ENCODE peak calls at places on chromosomes 6 and 20, in four cellular contexts. X is C1 segment of cervical spinal cord, W is caudate nucleus, Y is Daoy. G is an unnamed sample.
A peak's percentile ranks its signal among the peaks of the same experiment; 100 is the strongest.

GRCh38 chr20:18288748-18289705 is 700 bp downstream of the ZNF133 start:
- DNase-seq in X (peak; percentile 26), W (no peak), Y (peak; percentile 21), G (peak; percentile 18)

GRCh38 chr6:37103169-37104039 is 66.5 kb upstream of the PIM1 start:
- DNase-seq in X (peak; percentile 39), W (peak; percentile 16), Y (peak; percentile 61), G (peak; percentile 21)

GRCh38 chr6:53598584-53598983 is 53.7 kb upstream of the GCLC start:
- DNase-seq in X (no peak), W (no peak), Y (no peak), G (no peak)

GRCh38 chr6:41940759-41941279 is 789 bp downstream of the CCND3 start:
- DNase-seq in X (peak; percentile 64), W (peak; percentile 53), Y (peak; percentile 66), G (peak; percentile 29)

GRCh38 chr20:23235173-23236027 is 115.2 kb upstream of the NXT1 start:
- DNase-seq in X (no peak), W (no peak), Y (peak; percentile 58), G (peak; percentile 31)

GRCh38 chr6:116280960-116281316 is 1.2 kb upstream of the TSPYL1 start:
- DNase-seq in X (no peak), W (no peak), Y (no peak), G (no peak)

GRCh38 chr20:63331741-63332400 is 29.3 kb downstream of the CHRNA4 start:
- DNase-seq in X (no peak), W (no peak), Y (no peak), G (no peak)

GRCh38 chr6:133202610-133203343 is 38.4 kb upstream of the EYA4 start:
- DNase-seq in X (no peak), W (no peak), Y (peak; percentile 62), G (peak; percentile 81)

GRCh38 chr20:10637563-10637962 is 36.2 kb downstream of the JAG1 start:
- DNase-seq in X (no peak), W (no peak), Y (no peak), G (no peak)

GRCh38 chr6:125236536-125237327 is 65.0 kb downstream of the HDDC2 start:
- DNase-seq in X (no peak), W (no peak), Y (no peak), G (peak; percentile 59)

GRCh38 chr6:149425224-149425623 is 25.2 kb downstream of the SUMO4 start:
- DNase-seq in X (no peak), W (no peak), Y (no peak), G (no peak)

GRCh38 chr20:33584976-33585375 is 77.2 kb upstream of the C20orf144 start:
- DNase-seq in X (no peak), W (no peak), Y (peak; percentile 2), G (no peak)

GRCh38 chr6:20169786-20170185 is 42.5 kb downstream of the MBOAT1 start:
- DNase-seq in X (no peak), W (no peak), Y (no peak), G (no peak)

GRCh38 chr20:57468523-57469417 is 56.2 kb downstream of the CTCFL start:
- DNase-seq in X (no peak), W (no peak), Y (no peak), G (no peak)

GRCh38 chr20:10004900-10005299 is 29.9 kb upstream of the ANKEF1 start:
- DNase-seq in X (no peak), W (no peak), Y (no peak), G (no peak)

GRCh38 chr20:35007413-35007812 is 51.7 kb downstream of the MYH7B start:
- DNase-seq in X (no peak), W (no peak), Y (no peak), G (no peak)

GRCh38 chr20:41360831-41361756 is 5.5 kb downstream of the EMILIN3 start:
- DNase-seq in X (no peak), W (no peak), Y (no peak), G (no peak)

GRCh38 chr20:4511776-4512175 is 209.9 kb upstream of the PRND start:
- DNase-seq in X (no peak), W (no peak), Y (no peak), G (no peak)

GRCh38 chr6:83917001-83917400 is 57.5 kb downstream of the CYB5R4 start:
- DNase-seq in X (no peak), W (no peak), Y (no peak), G (no peak)